ENCODE peak calls at places on chromosomes 1 and 21, in four cellular contexts. O, A, E and P are unnamed samples.

GRCh38 chr1:87224209-87224608 is 104.5 kb upstream of the LMO4 start:
- DNase-seq in E (no peak), O (peak), A (peak), P (no peak)

GRCh38 chr1:176515310-176515709 is 52.3 kb downstream of the PAPPA2 start:
- DNase-seq in E (no peak), A (no peak), O (peak), P (no peak)

GRCh38 chr1:147622731-147623130 is 47.6 kb downstream of the ACP6 start:
- DNase-seq in A (no peak), E (no peak), O (peak), P (no peak)

GRCh38 chr1:14190508-14190907 is 408.0 kb upstream of the KAZN start:
- DNase-seq in A (no peak), O (peak), E (no peak), P (no peak)

GRCh38 chr1:10980841-10981727 is 31.4 kb upstream of the TARDBP start:
- DNase-seq in E (no peak), O (peak), A (peak), P (no peak)

GRCh38 chr21:45640888-45641479 is 2.5 kb upstream of the PCBP3 start:
- DNase-seq in O (peak), A (peak), E (no peak), P (no peak)

GRCh38 chr1:43836267-43836951 is 97.2 kb upstream of the ARTN start:
- DNase-seq in A (no peak), O (peak), E (peak), P (no peak)

GRCh38 chr1:31977361-31978131 is 36.1 kb upstream of the KHDRBS1 start:
- DNase-seq in E (peak), O (no peak), A (peak), P (no peak)

GRCh38 chr1:200938955-200939354 is 44.3 kb downstream of the INAVA start:
- DNase-seq in E (no peak), A (no peak), O (no peak), P (peak)

GRCh38 chr21:28018741-28019669 is 973.7 kb downstream of the LTN1 start:
- DNase-seq in O (no peak), A (no peak), E (no peak), P (no peak)

GRCh38 chr1:3004285-3005205 is 16.7 kb upstream of the ACTRT2 start:
- DNase-seq in A (no peak), O (no peak), E (no peak), P (no peak)